ENCODE peak calls at places on chromosomes 4 and X, in five cellular contexts. P, S, L, M and B are unnamed samples.

GRCh38 chr4:69823481-69824186 is 36.3 kb downstream of the SULT1E1 start:
- DNase-seq in P (no peak), S (no peak), L (peak), M (no peak), B (peak)

GRCh38 chr4:169283114-169283509 is 12.4 kb upstream of the SH3RF1 start:
- DNase-seq in P (no peak), S (no peak), L (no peak), M (no peak), B (no peak)

GRCh38 chrX:11355259-11355909 is 62.2 kb downstream of the AMELX start:
- DNase-seq in P (no peak), S (no peak), L (no peak), M (no peak), B (no peak)

GRCh38 chr4:145511913-145512522 is 30.4 kb downstream of the SMAD1 start:
- DNase-seq in P (no peak), S (no peak), L (no peak), M (no peak), B (no peak)

GRCh38 chr4:123444298-123444731 is 47.7 kb downstream of the SPRY1 start:
- DNase-seq in P (no peak), S (no peak), L (peak), M (no peak), B (peak)

GRCh38 chr4:138916763-138917162 is 98.8 kb upstream of the NOCT start:
- DNase-seq in P (no peak), S (no peak), L (no peak), M (no peak), B (no peak)

GRCh38 chr4:140188975-140189374 is 35.0 kb upstream of the MAML3 start:
- DNase-seq in P (peak), S (no peak), L (no peak), M (no peak), B (no peak)

GRCh38 chr4:105990933-105991332 is 95.7 kb downstream of the NPNT start:
- DNase-seq in P (peak), S (peak), L (peak), M (peak), B (no peak)

GRCh38 chr4:24471623-24472510 is 112.5 kb downstream of the DHX15 start:
- DNase-seq in P (peak), S (no peak), L (peak), M (peak), B (peak)